ENCODE peak calls at places on chromosomes 2 and 18, in four cellular contexts. One of them, this sample, is unnamed. For H3K4me1, the result is how much of the 10 kb centered on the place peaks cover.

GRCh38 chr2:74554821-74555531 is 456 bp downstream of the DOK1 start:
- DNase-seq in fibroblast of lung: peak
- DNase-seq in K562: peak
- DNase-seq in aorta: peak
- DNase-seq in this sample: no peak

GRCh38 chr18:2709316-2709715 is 53.8 kb downstream of the SMCHD1 start:
- DNase-seq in fibroblast of lung: peak
- DNase-seq in K562: no peak
- DNase-seq in aorta: no peak
- DNase-seq in this sample: no peak

GRCh38 chr18:31102020-31102684 is at the start of gene DSC2:
- DNase-seq in aorta: peak
- DNase-seq in fibroblast of lung: peak
- DNase-seq in K562: peak
- DNase-seq in this sample: no peak

GRCh38 chr2:185859506-185859905 is 120.9 kb downstream of the FSIP2 start:
- DNase-seq in K562: no peak
- DNase-seq in fibroblast of lung: peak
- DNase-seq in aorta: no peak
- DNase-seq in this sample: no peak

GRCh38 chr18:2451556-2451955 is 119.7 kb downstream of the METTL4 start:
- DNase-seq in fibroblast of lung: no peak
- DNase-seq in aorta: no peak
- DNase-seq in K562: no peak
- DNase-seq in this sample: no peak

GRCh38 chr2:60267122-60267521 is 286.3 kb downstream of the BCL11A start:
- DNase-seq in fibroblast of lung: no peak
- DNase-seq in aorta: no peak
- DNase-seq in K562: no peak
- DNase-seq in this sample: no peak

GRCh38 chr2:239821694-239822075 is 203.5 kb downstream of the NDUFA10 start:
- DNase-seq in aorta: no peak
- DNase-seq in fibroblast of lung: no peak
- DNase-seq in K562: no peak
- DNase-seq in this sample: no peak

GRCh38 chr2:11481789-11482472 is 16.0 kb upstream of the E2F6 start:
- DNase-seq in K562: no peak
- DNase-seq in fibroblast of lung: no peak
- DNase-seq in aorta: no peak
- DNase-seq in this sample: no peak

GRCh38 chr2:212537311-212538155 is 1.1 kb downstream of the ERBB4 start:
- DNase-seq in K562: no peak
- DNase-seq in fibroblast of lung: peak
- DNase-seq in aorta: peak
- DNase-seq in this sample: no peak

GRCh38 chr2:196131384-196131861 is 40.0 kb downstream of the STK17B start:
- DNase-seq in K562: peak
- DNase-seq in aorta: no peak
- DNase-seq in fibroblast of lung: peak
- DNase-seq in this sample: peak

GRCh38 chr2:194395818-194396217 is 1261.2 kb upstream of the SLC39A10 start:
- DNase-seq in aorta: no peak
- DNase-seq in K562: no peak
- DNase-seq in fibroblast of lung: no peak
- DNase-seq in this sample: no peak

GRCh38 chr2:37857485-37858196 is 67.4 kb upstream of the RMDN2 start:
- DNase-seq in aorta: no peak
- DNase-seq in K562: no peak
- DNase-seq in fibroblast of lung: no peak
- DNase-seq in this sample: no peak

GRCh38 chr2:110871637-110872036 is 139.3 kb downstream of the ACOXL start:
- DNase-seq in K562: no peak
- DNase-seq in aorta: no peak
- DNase-seq in fibroblast of lung: no peak
- DNase-seq in this sample: no peak

GRCh38 chr2:240635998-240636547 is 10.8 kb downstream of the GPR35 start:
- DNase-seq in K562: no peak
- DNase-seq in fibroblast of lung: no peak
- DNase-seq in aorta: no peak
- DNase-seq in this sample: no peak

GRCh38 chr2:3651686-3652516 is 6.1 kb upstream of the ALLC start:
- DNase-seq in aorta: no peak
- DNase-seq in fibroblast of lung: peak
- DNase-seq in K562: no peak
- DNase-seq in this sample: peak

GRCh38 chr2:196074631-196075030 is 6.0 kb upstream of the DNAH7 start:
- DNase-seq in aorta: no peak
- DNase-seq in K562: no peak
- DNase-seq in fibroblast of lung: no peak
- DNase-seq in this sample: no peak

DNA sequence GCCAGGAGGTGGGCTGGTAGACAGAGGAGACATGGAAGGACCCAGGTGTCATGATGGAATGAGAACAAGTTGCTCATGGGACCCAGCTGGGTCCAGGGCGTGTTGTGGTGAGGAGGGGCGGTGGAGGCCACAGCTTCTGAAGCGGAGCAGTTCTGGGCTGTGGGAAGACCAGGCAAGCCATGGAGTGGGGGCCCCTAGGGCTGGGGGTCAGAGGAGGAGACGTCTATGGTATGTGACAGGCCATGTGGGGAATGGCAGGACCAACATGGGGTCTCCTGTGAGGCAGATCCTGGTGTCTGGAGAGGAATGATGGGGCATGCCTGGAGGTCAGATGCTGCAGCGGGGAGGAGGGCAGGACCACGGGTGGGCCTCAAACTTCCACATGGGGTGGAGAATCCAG is 16.9 kb downstream of the MYO7B start:
- DNase-seq in fibroblast of lung: no peak
- DNase-seq in K562: no peak
- DNase-seq in aorta: no peak
- DNase-seq in this sample: no peak
- H3K4me3 ChIP-seq in fibroblast of lung: no peak
- H3K4me3 ChIP-seq in K562: no peak
- H3K4me3 ChIP-seq in aorta: no peak
- H3K4me3 ChIP-seq in this sample: no peak

DNA sequence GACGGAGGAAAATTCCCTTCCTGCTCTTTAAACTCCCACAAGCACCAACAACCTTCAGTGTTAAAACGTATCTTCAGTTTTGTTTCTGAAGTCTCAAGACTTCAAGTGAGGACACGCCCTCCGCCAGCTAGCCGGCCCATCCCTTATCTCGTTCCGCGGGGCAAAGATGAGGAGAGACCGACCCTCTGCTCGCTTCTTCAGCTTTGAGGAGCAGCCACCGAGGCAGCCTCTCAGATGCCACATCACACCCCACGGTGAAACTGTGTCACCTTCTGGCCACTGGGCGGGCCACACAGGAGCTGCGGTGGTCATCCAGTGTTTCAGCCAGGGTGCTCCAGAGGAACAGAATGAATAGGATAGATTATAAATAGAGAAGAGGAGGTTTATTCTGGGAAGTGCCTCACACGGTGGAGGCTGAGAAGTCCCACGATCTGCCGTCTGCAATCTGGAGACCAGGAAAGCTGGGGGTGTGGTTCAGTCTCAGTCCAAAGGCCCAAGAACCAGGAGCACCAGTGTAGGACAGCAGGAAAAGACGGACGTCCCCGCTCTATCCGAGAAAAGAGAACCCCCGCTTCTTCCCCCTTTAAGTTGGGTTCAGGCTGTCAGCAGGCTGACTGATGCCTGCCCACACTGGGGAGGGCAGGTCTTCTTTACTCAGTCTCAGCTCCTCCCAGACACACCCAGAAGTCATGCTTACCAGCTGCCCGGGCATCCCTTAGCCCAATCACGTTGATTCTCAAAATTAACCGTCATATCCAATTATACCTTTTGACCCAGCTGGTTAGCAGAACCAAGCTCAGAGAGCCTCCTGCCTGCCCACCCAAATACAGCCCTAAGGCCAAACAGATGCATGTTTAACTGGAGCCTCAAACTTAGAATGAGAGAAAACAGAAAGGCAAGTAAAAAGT is 399.7 kb upstream of the ID2 start:
- DNase-seq in fibroblast of lung: no peak
- DNase-seq in aorta: no peak
- DNase-seq in K562: no peak
- DNase-seq in this sample: no peak
- H3K4me1 ChIP-seq in fibroblast of lung: under half
- H3K4me1 ChIP-seq in aorta: under half
- H3K4me1 ChIP-seq in K562: under half
- H3K4me1 ChIP-seq in this sample: under half

GRCh38 chr2:165572155-165572554 is 102.7 kb downstream of the CSRNP3 start:
- DNase-seq in aorta: no peak
- DNase-seq in K562: no peak
- DNase-seq in fibroblast of lung: peak
- DNase-seq in this sample: no peak
- H3K27ac ChIP-seq in aorta: no peak
- H3K27ac ChIP-seq in K562: no peak
- H3K27ac ChIP-seq in fibroblast of lung: no peak
- H3K27ac ChIP-seq in this sample: no peak

DNA sequence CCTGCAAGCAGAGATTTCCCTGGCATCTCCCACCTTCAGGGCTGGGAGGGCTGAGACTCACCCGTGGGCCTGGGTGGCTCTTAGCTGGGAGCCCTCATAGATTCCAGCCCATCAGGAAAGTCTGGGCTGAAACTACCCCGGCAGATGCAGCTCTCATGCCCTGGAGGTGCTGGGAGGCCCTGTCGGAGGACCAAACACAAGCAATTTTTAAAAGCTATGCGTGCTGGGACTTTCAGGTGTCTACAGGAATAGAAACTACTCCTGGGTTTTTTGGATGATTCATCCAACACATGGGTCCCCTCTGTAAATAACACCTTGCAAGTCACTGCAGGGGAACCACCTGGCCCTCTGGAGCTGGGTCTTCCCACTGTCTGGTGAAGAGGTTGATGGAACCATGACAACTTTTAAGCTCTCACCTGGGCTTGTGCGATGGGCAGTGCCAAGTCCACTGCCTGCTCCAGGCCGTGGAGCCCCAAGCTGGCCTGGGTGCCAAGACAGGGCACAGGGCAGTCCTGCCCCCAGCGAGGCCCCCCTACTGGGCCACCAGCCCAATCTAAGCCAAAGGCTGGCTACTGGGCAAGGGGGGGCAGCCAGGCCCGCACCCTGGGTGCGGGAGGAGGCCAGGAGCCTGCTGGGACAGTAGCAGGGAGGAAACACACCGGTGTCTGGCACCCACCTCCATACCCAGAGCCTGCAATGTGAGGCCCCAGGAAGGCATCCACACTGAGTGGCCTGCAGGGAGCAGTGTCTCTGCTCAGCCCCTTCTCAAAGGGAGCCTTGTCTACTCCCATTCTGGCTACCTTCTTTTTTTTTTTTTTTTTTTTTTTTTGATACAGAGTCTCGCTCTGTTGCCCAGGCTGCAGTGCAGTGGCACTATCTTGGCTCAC is 1.1 kb upstream of the GPR55 start:
- DNase-seq in K562: no peak
- DNase-seq in aorta: no peak
- DNase-seq in fibroblast of lung: no peak
- DNase-seq in this sample: no peak
- H3K4me3 ChIP-seq in K562: no peak
- H3K4me3 ChIP-seq in aorta: no peak
- H3K4me3 ChIP-seq in fibroblast of lung: no peak
- H3K4me3 ChIP-seq in this sample: no peak

This sample was measured in iPS DF 6.9.